ENCODE peak calls at places on chromosome 20, in six cellular contexts. B is cardiac fibroblast, Y is sigmoid colon, O is AG09309, H is adrenal gland, A is hepatocyte. S is an unnamed sample.

GRCh38 chr20:45898285-45898684 is 7.2 kb downstream of the CTSA start:
- DNase-seq in A (no peak), H (no peak), B (no peak), Y (no peak), O (no peak), S (peak; percentile 9)

GRCh38 chr20:23362392-23363256 is 642 bp downstream of the GZF1 start:
- DNase-seq in H (peak; percentile 82), Y (peak; percentile 76), O (no peak), B (peak; percentile 40), A (peak; percentile 65), S (peak; percentile 87)

GRCh38 chr20:25053207-25054132 is 4.5 kb downstream of the ACSS1 start:
- DNase-seq in H (no peak), Y (peak; percentile 84), B (peak; percentile 41), A (no peak), O (no peak), S (peak; percentile 90)

GRCh38 chr20:2323051-2323450 is 27.2 kb downstream of the TGM3 start:
- DNase-seq in H (no peak), Y (no peak), O (no peak), B (no peak), A (no peak), S (no peak)

GRCh38 chr20:16423311-16424212 is 149.7 kb downstream of the KIF16B start:
- DNase-seq in H (no peak), Y (no peak), O (no peak), B (peak; percentile 13), A (no peak), S (no peak)

GRCh38 chr20:36808317-36809257 is 35.0 kb upstream of the DSN1 start:
- DNase-seq in A (peak; percentile 72), B (peak; percentile 95), Y (peak; percentile 79), H (peak; percentile 79), O (peak; percentile 40), S (peak; percentile 97)

GRCh38 chr20:36435799-36436541 is 105.3 kb upstream of the MYL9 start:
- DNase-seq in A (peak; percentile 76), B (peak; percentile 61), O (no peak), H (peak; percentile 94), Y (peak; percentile 82), S (peak; percentile 92)

GRCh38 chr20:25238319-25239037 is 9.4 kb upstream of the PYGB start:
- DNase-seq in O (no peak), H (no peak), B (peak; percentile 78), Y (peak; percentile 50), A (no peak), S (peak; percentile 88)

GRCh38 chr20:19688031-19688806 is 69.8 kb upstream of the RIN2 start:
- DNase-seq in Y (peak; percentile 76), H (peak; percentile 86), A (peak; percentile 83), O (peak; percentile 89), B (peak; percentile 97), S (peak; percentile 96)

GRCh38 chr20:823326-823902 is 10.1 kb upstream of the FAM110A start:
- DNase-seq in Y (peak; percentile 35), B (no peak), O (no peak), A (no peak), H (no peak), S (peak; percentile 61)

GRCh38 chr20:438581-439469 is 23.5 kb downstream of the TBC1D20 start:
- DNase-seq in B (no peak), A (no peak), Y (no peak), O (no peak), H (no peak), S (no peak)

GRCh38 chr20:1489764-1490436 is 1.3 kb downstream of the SIRPB2 start:
- DNase-seq in Y (peak; percentile 72), B (peak; percentile 59), O (no peak), H (no peak), A (no peak), S (no peak)

GRCh38 chr20:7392551-7392950 is 547.7 kb downstream of the HAO1 start:
- DNase-seq in B (peak; percentile 45), Y (no peak), H (no peak), A (no peak), O (no peak), S (no peak)

GRCh38 chr20:45014671-45015415 is 48.5 kb downstream of the STK4 start:
- DNase-seq in H (no peak), B (peak; percentile 67), A (peak; percentile 35), O (no peak), Y (no peak), S (peak; percentile 75)

GRCh38 chr20:5171074-5171789 is 44.4 kb downstream of the CDS2 start:
- DNase-seq in A (no peak), H (peak; percentile 80), O (no peak), Y (no peak), B (no peak), S (no peak)

GRCh38 chr20:3045042-3045815 is 623 bp upstream of the MRPS26 start:
- DNase-seq in A (peak; percentile 78), Y (peak; percentile 90), H (peak; percentile 94), B (peak; percentile 84), O (peak; percentile 54), S (peak; percentile 98)

GRCh38 chr20:8335796-8336195 is 203.7 kb downstream of the PLCB1 start:
- DNase-seq in A (no peak), O (no peak), B (no peak), Y (no peak), H (no peak), S (no peak)

GRCh38 chr20:531608-532007 is 12.0 kb downstream of the CSNK2A1 start:
- DNase-seq in B (no peak), Y (no peak), O (no peak), H (no peak), A (no peak), S (no peak)

GRCh38 chr20:23139524-23139923 is 53.4 kb upstream of the CD93 start:
- DNase-seq in O (no peak), B (no peak), A (no peak), H (no peak), Y (peak; percentile 46), S (no peak)

GRCh38 chr20:5862703-5863039 is 87.7 kb downstream of the TRMT6 start:
- DNase-seq in H (no peak), B (peak; percentile 33), O (no peak), A (no peak), Y (no peak), S (no peak)

GRCh38 chr20:3135507-3136070 is 24.1 kb downstream of the FASTKD5 start:
- DNase-seq in B (peak; percentile 29), H (no peak), Y (no peak), A (no peak), O (no peak), S (peak; percentile 4)

GRCh38 chr20:1964659-1965405 is 29.0 kb downstream of the PDYN start:
- DNase-seq in O (no peak), A (peak; percentile 21), H (peak; percentile 48), B (no peak), Y (peak; percentile 30), S (no peak)

GRCh38 chr20:48706710-48707339 is 121.0 kb downstream of the PREX1 start:
- DNase-seq in Y (peak; percentile 78), O (no peak), H (no peak), A (no peak), B (no peak), S (no peak)

GRCh38 chr20:59726196-59726595 is 121.9 kb downstream of the PHACTR3 start:
- DNase-seq in B (no peak), O (no peak), H (no peak), Y (no peak), A (no peak), S (no peak)

GRCh38 chr20:47412073-47412472 is 55.6 kb upstream of the ZMYND8 start:
- DNase-seq in Y (no peak), O (no peak), B (no peak), H (no peak), A (no peak), S (no peak)

GRCh38 chr20:38216736-38217595 is 43.6 kb downstream of the KIAA1755 start:
- DNase-seq in H (no peak), A (no peak), Y (peak; percentile 60), O (no peak), B (no peak), S (peak; percentile 87)
- H3K4me3 ChIP-seq in H (no peak overlapping the region), A (no peak overlapping the region), Y (no peak overlapping the region), O (no peak overlapping the region), B (no peak overlapping the region), S (peak overlapping the region; percentile 20)

GRCh38 chr20:56629464-56630085 is 469 bp downstream of the TFAP2C start:
- DNase-seq in H (no peak), O (no peak), A (no peak), B (no peak), Y (no peak), S (peak; percentile 88)
- H3K4me3 ChIP-seq in H (no peak overlapping the region), O (peak overlapping the region; percentile 84), A (peak overlapping the region; percentile 62), B (no peak overlapping the region), Y (peak overlapping the region; percentile 68), S (no peak overlapping the region)

DNA sequence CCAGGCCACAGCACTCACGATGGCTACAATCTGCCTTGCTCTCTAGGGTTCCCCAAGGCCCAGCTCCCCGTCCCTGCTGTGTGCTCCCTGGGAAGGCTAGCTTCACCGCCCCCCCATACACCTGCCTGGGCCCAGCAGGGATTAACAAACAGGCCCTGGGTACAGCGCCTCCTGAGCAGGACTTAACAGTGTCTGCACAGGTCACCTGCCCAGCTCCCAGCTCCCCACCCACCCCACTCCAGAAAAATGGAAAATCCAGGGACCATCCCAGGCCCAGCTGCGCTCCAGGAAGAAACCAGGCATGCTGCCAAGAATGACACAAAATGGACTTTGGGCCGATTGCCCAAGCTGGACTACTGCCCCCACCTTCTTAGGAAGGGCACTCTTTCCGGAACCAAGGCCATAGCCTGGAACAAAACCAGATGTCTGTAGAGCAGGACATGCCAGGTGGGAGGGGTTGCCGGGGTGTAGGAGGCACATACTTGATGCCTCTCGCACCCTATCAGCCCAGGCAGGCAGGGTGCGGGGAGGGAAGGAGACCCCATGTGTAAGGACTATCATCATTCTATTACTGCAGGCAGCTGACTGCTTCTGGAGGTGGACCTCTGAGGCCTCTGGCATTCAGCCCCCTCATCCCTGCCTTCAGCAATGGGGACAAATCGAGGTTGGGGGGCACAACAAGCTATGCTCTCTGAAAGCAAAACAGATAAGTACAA is 104.9 kb downstream of the SNX5 start:
- DNase-seq in O (no peak), H (peak; percentile 92), A (peak; percentile 88), B (no peak), Y (no peak), S (no peak)
- H3K4me3 ChIP-seq in O (no peak overlapping the region), H (no peak overlapping the region), A (no peak overlapping the region), B (no peak overlapping the region), Y (no peak overlapping the region), S (no peak overlapping the region)

GRCh38 chr20:63254237-63254535 is at the start of gene NKAIN4:
- DNase-seq in A (no peak), Y (no peak), B (no peak), H (no peak), O (no peak), S (no peak)
- H3K4me3 ChIP-seq in A (peak within 1 kb of the TSS; percentile 29), Y (peak within 1 kb of the TSS; percentile 43), B (no peak within 1 kb of the TSS), H (no peak within 1 kb of the TSS), O (no peak within 1 kb of the TSS), S (no peak within 1 kb of the TSS)

GRCh38 chr20:54475334-54476287 is at the start of gene DOK5:
- DNase-seq in B (peak; percentile 38), A (peak; percentile 63), Y (peak; percentile 71), H (no peak), O (no peak), S (no peak)

GRCh38 chr20:54474866-54475265 is 527 bp upstream of the DOK5 start:
- DNase-seq in H (no peak), A (no peak), O (no peak), Y (no peak), B (no peak), S (peak; percentile 85)

GRCh38 chr20:54472607-54473006 is 2.8 kb upstream of the DOK5 start:
- DNase-seq in A (no peak), O (no peak), Y (no peak), B (no peak), H (no peak), S (no peak)

GRCh38 chr20:54473340-54473739 is 2.1 kb upstream of the DOK5 start:
- DNase-seq in O (no peak), H (no peak), B (no peak), Y (no peak), A (no peak), S (no peak)

GRCh38 chr20:54474046-54474445 is 1.3 kb upstream of the DOK5 start:
- DNase-seq in B (no peak), O (no peak), A (no peak), Y (no peak), H (no peak), S (no peak)
- H3K4me3 ChIP-seq in B (no peak overlapping the region), O (no peak overlapping the region), A (no peak overlapping the region), Y (no peak overlapping the region), H (no peak overlapping the region), S (no peak overlapping the region)